ENCODE peak calls at places on chromosomes 6 and 20, in five cellular contexts. W, C, T, J and H are unnamed samples.

GRCh38 chr6:123849406-123849805 is 45.7 kb downstream of the NKAIN2 start:
- DNase-seq in W (no peak), C (no peak), T (no peak), J (no peak), H (no peak)

GRCh38 chr20:21520702-21521595 is 7.1 kb upstream of the NKX2-2 start:
- DNase-seq in W (peak), C (peak), T (peak), J (no peak), H (no peak)

GRCh38 chr20:54088430-54088829 is 18.0 kb upstream of the BCAS1 start:
- DNase-seq in W (no peak), C (no peak), T (peak), J (no peak), H (no peak)

GRCh38 chr6:127136786-127137185 is 18.3 kb downstream of the RSPO3 start:
- DNase-seq in W (no peak), C (no peak), T (no peak), J (no peak), H (no peak)

GRCh38 chr6:78513856-78514255 is 353.5 kb upstream of the IRAK1BP1 start:
- DNase-seq in W (no peak), C (peak), T (peak), J (no peak), H (no peak)

GRCh38 chr6:21395121-21395520 is 198.4 kb upstream of the SOX4 start:
- DNase-seq in W (no peak), C (no peak), T (peak), J (no peak), H (no peak)

GRCh38 chr6:130156908-130157307 is 65.8 kb downstream of the SAMD3 start:
- DNase-seq in W (no peak), C (no peak), T (no peak), J (no peak), H (no peak)

GRCh38 chr6:28235912-28236452 is 10.9 kb downstream of the ZSCAN9 start:
- DNase-seq in W (no peak), C (no peak), T (peak), J (no peak), H (no peak)

GRCh38 chr6:128158496-128158895 is 257.6 kb upstream of the THEMIS start:
- DNase-seq in W (no peak), C (no peak), T (no peak), J (no peak), H (no peak)

GRCh38 chr6:136968831-136969230 is 46.7 kb downstream of the SLC35D3 start:
- DNase-seq in W (no peak), C (no peak), T (no peak), J (no peak), H (no peak)

GRCh38 chr6:52341861-52342260 is 20.1 kb upstream of the PAQR8 start:
- DNase-seq in W (no peak), C (no peak), T (no peak), J (no peak), H (no peak)

GRCh38 chr20:1322511-1323245 is 6.3 kb downstream of the SDCBP2 start:
- DNase-seq in W (no peak), C (no peak), T (no peak), J (no peak), H (no peak)

GRCh38 chr6:147664092-147664491 is 155.6 kb downstream of the SAMD5 start:
- DNase-seq in W (no peak), C (no peak), T (peak), J (no peak), H (no peak)

GRCh38 chr20:10789386-10789785 is 115.6 kb upstream of the JAG1 start:
- DNase-seq in W (no peak), C (no peak), T (peak), J (no peak), H (no peak)

GRCh38 chr6:166619912-166620311 is 7.1 kb downstream of the RPS6KA2 start:
- DNase-seq in W (no peak), C (no peak), T (no peak), J (peak), H (peak)

GRCh38 chr6:10521104-10521808 is at the start of gene GCNT2:
- DNase-seq in W (no peak), C (peak), T (peak), J (no peak), H (no peak)

GRCh38 chr20:34495307-34495706 is 20.9 kb upstream of the DYNLRB1 start:
- DNase-seq in W (no peak), C (no peak), T (no peak), J (no peak), H (no peak)

GRCh38 chr20:40442181-40442963 is 246.7 kb downstream of the MAFB start:
- DNase-seq in W (no peak), C (peak), T (peak), J (no peak), H (no peak)

GRCh38 chr6:43972179-43972914 is 154.9 kb downstream of the MRPL14 start:
- DNase-seq in W (no peak), C (peak), T (no peak), J (no peak), H (no peak)

GRCh38 chr6:27031302-27031701 is 216.2 kb upstream of the PRSS16 start:
- DNase-seq in W (no peak), C (no peak), T (no peak), J (no peak), H (no peak)

GRCh38 chr6:169169375-169169774 is 84.3 kb downstream of the THBS2 start:
- DNase-seq in W (no peak), C (peak), T (no peak), J (no peak), H (no peak)

GRCh38 chr6:121430514-121431460 is 4.7 kb upstream of the GJA1 start:
- DNase-seq in W (no peak), C (no peak), T (peak), J (peak), H (no peak)

GRCh38 chr6:15351631-15352030 is 105.8 kb downstream of the JARID2 start:
- DNase-seq in W (no peak), C (no peak), T (peak), J (peak), H (peak)

GRCh38 chr20:41180599-41181333 is 43.4 kb downstream of the PLCG1 start:
- DNase-seq in W (no peak), C (peak), T (no peak), J (peak), H (no peak)

GRCh38 chr20:41436679-41437078 is 70.1 kb upstream of the EMILIN3 start:
- DNase-seq in W (no peak), C (no peak), T (no peak), J (no peak), H (no peak)

GRCh38 chr6:1406306-1407058 is 17.1 kb downstream of the FOXF2 start:
- DNase-seq in W (no peak), C (no peak), T (no peak), J (no peak), H (no peak)

GRCh38 chr6:42269553-42269952 is 51.9 kb upstream of the MRPS10 start:
- DNase-seq in W (no peak), C (no peak), T (no peak), J (no peak), H (no peak)

GRCh38 chr6:44456070-44456965 is 68.8 kb downstream of the CDC5L start:
- DNase-seq in W (no peak), C (no peak), T (peak), J (no peak), H (peak)

GRCh38 chr6:84424956-84425355 is 197.5 kb upstream of the CEP162 start:
- DNase-seq in W (no peak), C (no peak), T (no peak), J (no peak), H (no peak)

GRCh38 chr6:167786859-167787675 is 39.6 kb upstream of the AFDN start:
- DNase-seq in W (no peak), C (no peak), T (no peak), J (no peak), H (no peak)

GRCh38 chr6:16031278-16031981 is 97.5 kb upstream of the MYLIP start:
- DNase-seq in W (no peak), C (no peak), T (no peak), J (no peak), H (no peak)

GRCh38 chr6:147131728-147132127 is 72.5 kb upstream of the STXBP5 start:
- DNase-seq in W (no peak), C (no peak), T (peak), J (no peak), H (no peak)

GRCh38 chr6:117840541-117840983 is 66.5 kb upstream of the SLC35F1 start:
- DNase-seq in W (no peak), C (no peak), T (peak), J (no peak), H (no peak)

GRCh38 chr20:58890454-58891075 is 38.0 kb downstream of the GNAS start:
- DNase-seq in W (peak), C (no peak), T (peak), J (peak), H (peak)

GRCh38 chr6:32718879-32719278 is 22.3 kb upstream of the HLA-DQA2 start:
- DNase-seq in W (no peak), C (no peak), T (no peak), J (no peak), H (no peak)

GRCh38 chr20:21166801-21167200 is 40.9 kb downstream of the KIZ start:
- DNase-seq in W (no peak), C (no peak), T (peak), J (no peak), H (no peak)

GRCh38 chr6:68040780-68041179 is 594.3 kb upstream of the ADGRB3 start:
- DNase-seq in W (no peak), C (no peak), T (no peak), J (no peak), H (no peak)

GRCh38 chr6:9710574-9710973 is 704.3 kb downstream of the TFAP2A start:
- DNase-seq in W (no peak), C (no peak), T (no peak), J (no peak), H (no peak)

GRCh38 chr6:114690625-114691024 is 347.8 kb upstream of the HS3ST5 start:
- DNase-seq in W (no peak), C (no peak), T (no peak), J (no peak), H (no peak)

DNA sequence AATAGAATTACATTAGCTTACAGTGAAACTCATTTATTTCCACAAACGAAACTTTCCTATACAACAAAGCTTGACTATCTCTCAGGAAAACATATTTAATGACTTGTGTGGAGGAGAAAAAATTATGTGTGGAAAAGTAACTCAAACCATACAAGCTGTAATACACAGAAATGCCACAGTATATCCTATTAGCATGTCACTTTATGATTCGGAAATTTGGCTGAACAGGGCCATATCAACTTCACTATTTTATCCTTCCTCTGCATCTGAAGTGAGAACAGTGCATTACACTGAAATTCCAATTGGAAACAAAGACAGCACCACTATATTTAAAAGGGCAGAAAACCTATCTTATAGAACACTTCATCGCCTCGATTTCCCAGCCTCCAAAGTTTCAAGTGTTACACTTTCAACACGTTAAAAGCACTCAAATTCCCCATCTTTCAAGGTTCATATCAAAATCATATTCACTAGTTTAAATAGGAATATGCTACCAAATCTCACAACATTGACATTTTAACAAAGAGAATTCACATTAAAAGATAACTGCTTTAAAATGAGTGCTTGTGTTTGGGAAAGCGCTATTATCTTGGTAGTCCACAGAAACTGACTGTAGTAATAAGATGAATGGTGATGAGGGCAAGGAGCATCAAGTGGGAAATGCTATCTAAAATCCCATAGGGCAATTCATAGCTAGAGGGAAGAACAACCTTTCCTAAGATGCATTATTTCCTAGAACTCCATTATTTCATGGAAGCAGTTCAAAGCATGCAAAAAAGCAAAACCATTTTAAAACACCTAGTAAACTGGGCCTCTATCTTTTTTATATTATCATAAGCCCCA is 1.8 kb downstream of the REV3L start:
- DNase-seq in W (no peak), C (no peak), T (no peak), J (no peak), H (no peak)
- H3K27ac ChIP-seq in W (peak), C (no peak), T (no peak), J (peak), H (peak)

GRCh38 chr6:75351570-75351969 is 67.0 kb upstream of the TMEM30A start:
- DNase-seq in W (no peak), C (no peak), T (no peak), J (no peak), H (no peak)

GRCh38 chr6:75349262-75349984 is 64.8 kb upstream of the TMEM30A start:
- DNase-seq in W (no peak), C (peak), T (peak), J (no peak), H (peak)

GRCh38 chr6:75350808-75351207 is 66.2 kb upstream of the TMEM30A start:
- DNase-seq in W (no peak), C (no peak), T (no peak), J (no peak), H (no peak)

GRCh38 chr6:75348882-75349261 is 64.3 kb upstream of the TMEM30A start:
- DNase-seq in W (no peak), C (no peak), T (no peak), J (no peak), H (no peak)

DNA sequence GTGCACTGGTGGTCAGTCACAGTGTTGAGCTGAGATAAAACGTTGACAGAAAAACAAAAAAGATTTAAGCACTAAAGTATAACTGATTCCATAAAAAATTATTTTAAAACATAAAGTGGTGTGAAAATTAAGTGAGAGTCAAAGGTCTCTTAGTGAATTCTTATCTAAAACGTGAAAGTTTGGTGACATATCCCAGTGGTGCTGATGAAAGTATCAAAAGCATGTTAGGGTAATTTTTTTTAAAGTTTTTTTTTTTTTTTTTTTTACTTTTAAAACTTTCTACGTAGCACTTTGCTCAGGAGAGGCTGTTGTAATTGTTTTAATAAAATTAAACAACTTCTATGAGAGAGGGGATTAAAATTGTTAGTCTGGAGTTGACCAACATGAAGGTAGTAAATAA is 65.6 kb upstream of the TMEM30A start:
- DNase-seq in W (no peak), C (no peak), T (no peak), J (no peak), H (no peak)
- H3K27ac ChIP-seq in W (no peak), C (no peak), T (peak), J (no peak), H (no peak)

DNA sequence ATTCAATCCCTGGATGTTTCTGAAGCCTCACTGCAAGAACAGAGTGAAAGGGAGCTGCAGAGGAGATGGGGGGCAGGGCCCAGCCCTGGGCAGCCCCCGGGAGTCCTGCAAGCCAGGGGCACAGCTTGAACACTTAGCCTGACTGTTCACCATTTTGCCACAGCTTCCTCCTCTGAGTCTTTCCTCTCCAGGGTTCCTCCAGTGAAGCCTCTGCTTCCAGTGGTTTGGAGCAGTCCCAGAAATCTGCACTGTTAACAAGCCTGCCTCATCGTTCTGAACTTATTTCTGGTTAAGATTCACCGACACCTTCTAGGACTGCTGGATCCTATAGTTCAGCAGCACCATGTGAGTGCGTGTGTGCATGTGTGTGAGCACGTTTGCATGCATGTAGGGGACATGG is 24.5 kb downstream of the CEBPB start:
- DNase-seq in W (no peak), C (no peak), T (no peak), J (no peak), H (no peak)
- H3K27ac ChIP-seq in W (no peak), C (no peak), T (no peak), J (peak), H (no peak)

GRCh38 chr6:30891816-30892553 is 7.7 kb downstream of the DDR1 start:
- DNase-seq in W (no peak), C (peak), T (no peak), J (no peak), H (no peak)
- H3K27ac ChIP-seq in W (peak), C (no peak), T (no peak), J (no peak), H (no peak)